ENCODE peak calls at places on chromosomes 7 and 10, in seven cellular contexts. One of them, this sample, is unnamed.

GRCh38 chr10:30111340-30111980 is 52.1 kb upstream of the JCAD start:
- DNase-seq in WERI-Rb-1: no peak
- DNase-seq in pancreas: no peak
- DNase-seq in psoas muscle: no peak
- DNase-seq in AG04449: peak; percentile 74
- DNase-seq in type B pancreatic cell: no peak
- DNase-seq in AG10803: peak; percentile 89
- DNase-seq in this sample: no peak

GRCh38 chr10:84727398-84727797 is 399.0 kb downstream of the CCSER2 start:
- DNase-seq in WERI-Rb-1: no peak
- DNase-seq in pancreas: no peak
- DNase-seq in psoas muscle: no peak
- DNase-seq in AG04449: no peak
- DNase-seq in type B pancreatic cell: no peak
- DNase-seq in AG10803: no peak
- DNase-seq in this sample: no peak

GRCh38 chr10:123642293-123642692 is 23.9 kb upstream of the GPR26 start:
- DNase-seq in WERI-Rb-1: no peak
- DNase-seq in pancreas: no peak
- DNase-seq in psoas muscle: no peak
- DNase-seq in AG04449: no peak
- DNase-seq in type B pancreatic cell: peak; percentile 50
- DNase-seq in AG10803: peak; percentile 40
- DNase-seq in this sample: no peak

GRCh38 chr7:17532861-17533404 is 234.5 kb downstream of the AHR start:
- DNase-seq in WERI-Rb-1: no peak
- DNase-seq in pancreas: no peak
- DNase-seq in psoas muscle: no peak
- DNase-seq in AG04449: peak; percentile 78
- DNase-seq in type B pancreatic cell: no peak
- DNase-seq in AG10803: peak; percentile 96
- DNase-seq in this sample: peak; percentile 69

GRCh38 chr7:36155811-36156361 is 2.8 kb downstream of the EEPD1 start:
- DNase-seq in WERI-Rb-1: no peak
- DNase-seq in pancreas: peak; percentile 72
- DNase-seq in psoas muscle: peak; percentile 89
- DNase-seq in AG04449: no peak
- DNase-seq in type B pancreatic cell: no peak
- DNase-seq in AG10803: peak; percentile 34
- DNase-seq in this sample: no peak

GRCh38 chr10:81108516-81109199 is 571.0 kb downstream of the SH2D4B start:
- DNase-seq in WERI-Rb-1: no peak
- DNase-seq in pancreas: no peak
- DNase-seq in psoas muscle: no peak
- DNase-seq in AG04449: no peak
- DNase-seq in type B pancreatic cell: no peak
- DNase-seq in AG10803: no peak
- DNase-seq in this sample: no peak

GRCh38 chr7:132489776-132490237 is 86.5 kb downstream of the PLXNA4 start:
- DNase-seq in WERI-Rb-1: no peak
- DNase-seq in pancreas: no peak
- DNase-seq in psoas muscle: no peak
- DNase-seq in AG04449: no peak
- DNase-seq in type B pancreatic cell: no peak
- DNase-seq in AG10803: peak; percentile 31
- DNase-seq in this sample: no peak

GRCh38 chr10:132961-133898 is 2.0 kb upstream of the ZMYND11 start:
- DNase-seq in WERI-Rb-1: no peak
- DNase-seq in pancreas: no peak
- DNase-seq in psoas muscle: no peak
- DNase-seq in AG04449: peak; percentile 44
- DNase-seq in type B pancreatic cell: no peak
- DNase-seq in AG10803: peak; percentile 72
- DNase-seq in this sample: no peak

GRCh38 chr7:8295638-8296361 is 33.8 kb upstream of the ICA1 start:
- DNase-seq in WERI-Rb-1: peak; percentile 59
- DNase-seq in pancreas: no peak
- DNase-seq in psoas muscle: no peak
- DNase-seq in AG04449: peak; percentile 65
- DNase-seq in type B pancreatic cell: no peak
- DNase-seq in AG10803: peak; percentile 82
- DNase-seq in this sample: no peak

GRCh38 chr7:151017953-151018420 is 6.3 kb downstream of the ATG9B start:
- DNase-seq in WERI-Rb-1: peak; percentile 84
- DNase-seq in pancreas: peak; percentile 74
- DNase-seq in psoas muscle: peak; percentile 85
- DNase-seq in AG04449: no peak
- DNase-seq in type B pancreatic cell: peak; percentile 92
- DNase-seq in AG10803: peak; percentile 23
- DNase-seq in this sample: no peak

GRCh38 chr7:3285652-3286051 is 15.4 kb upstream of the SDK1 start:
- DNase-seq in WERI-Rb-1: no peak
- DNase-seq in pancreas: no peak
- DNase-seq in psoas muscle: no peak
- DNase-seq in AG04449: no peak
- DNase-seq in type B pancreatic cell: no peak
- DNase-seq in AG10803: no peak
- DNase-seq in this sample: no peak

GRCh38 chr7:87212478-87212877 is 7.1 kb downstream of the TMEM243 start:
- DNase-seq in WERI-Rb-1: no peak
- DNase-seq in pancreas: no peak
- DNase-seq in psoas muscle: no peak
- DNase-seq in AG04449: no peak
- DNase-seq in type B pancreatic cell: no peak
- DNase-seq in AG10803: no peak
- DNase-seq in this sample: no peak

GRCh38 chr10:6128087-6128486 is 39.3 kb downstream of the RBM17 start:
- DNase-seq in WERI-Rb-1: no peak
- DNase-seq in pancreas: no peak
- DNase-seq in psoas muscle: no peak
- DNase-seq in AG04449: no peak
- DNase-seq in type B pancreatic cell: no peak
- DNase-seq in AG10803: no peak
- DNase-seq in this sample: no peak

GRCh38 chr7:33530664-33531063 is 374.7 kb upstream of the BMPER start:
- DNase-seq in WERI-Rb-1: no peak
- DNase-seq in pancreas: no peak
- DNase-seq in psoas muscle: no peak
- DNase-seq in AG04449: no peak
- DNase-seq in type B pancreatic cell: no peak
- DNase-seq in AG10803: no peak
- DNase-seq in this sample: no peak

GRCh38 chr10:104327745-104328635 is 10.3 kb downstream of the ITPRIP start:
- DNase-seq in WERI-Rb-1: no peak
- DNase-seq in pancreas: peak; percentile 51
- DNase-seq in psoas muscle: no peak
- DNase-seq in AG04449: no peak
- DNase-seq in type B pancreatic cell: no peak
- DNase-seq in AG10803: peak; percentile 81
- DNase-seq in this sample: peak; percentile 57

DNA sequence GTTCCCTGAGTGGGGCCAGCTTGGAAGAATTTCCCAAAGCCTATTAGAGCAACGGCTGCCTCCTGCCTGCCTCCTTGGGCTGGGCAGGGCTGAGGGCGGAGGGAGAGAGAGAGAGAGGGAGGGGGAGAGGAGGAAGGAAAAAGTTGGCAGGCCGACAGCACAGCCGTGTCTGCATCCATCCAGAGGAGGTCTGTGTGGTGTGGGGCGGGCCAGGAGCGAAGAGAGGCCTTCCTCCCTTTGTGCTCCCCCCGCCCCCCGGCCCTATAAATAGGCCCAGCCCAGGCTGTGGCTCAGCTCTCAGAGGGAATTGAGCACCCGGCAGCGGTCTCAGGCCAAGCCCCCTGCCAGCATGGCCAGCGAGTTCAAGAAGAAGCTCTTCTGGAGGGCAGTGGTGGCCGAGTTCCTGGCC is at the start of gene AQP1:
- DNase-seq in WERI-Rb-1: peak; percentile 85
- DNase-seq in pancreas: peak; percentile 90
- DNase-seq in psoas muscle: peak; percentile 80
- DNase-seq in AG04449: no peak
- DNase-seq in type B pancreatic cell: no peak
- DNase-seq in AG10803: peak; percentile 67
- DNase-seq in this sample: no peak
- TF ChIP-seq CTCF in WERI-Rb-1: no peak
- TF ChIP-seq CTCF in pancreas: no peak
- TF ChIP-seq CTCF in psoas muscle: no peak
- TF ChIP-seq CTCF in AG04449: no peak
- TF ChIP-seq CTCF in type B pancreatic cell: no peak
- TF ChIP-seq CTCF in AG10803: no peak
- TF ChIP-seq CTCF in this sample: no peak

GRCh38 chr7:39741942-39742623 is 118.7 kb downstream of the RALA start:
- DNase-seq in WERI-Rb-1: peak; percentile 46
- DNase-seq in pancreas: no peak
- DNase-seq in psoas muscle: no peak
- DNase-seq in AG04449: no peak
- DNase-seq in type B pancreatic cell: no peak
- DNase-seq in AG10803: peak; percentile 34
- DNase-seq in this sample: peak; percentile 74
- TF ChIP-seq CTCF in WERI-Rb-1: peak; percentile 69
- TF ChIP-seq CTCF in pancreas: no peak
- TF ChIP-seq CTCF in psoas muscle: peak; percentile 36
- TF ChIP-seq CTCF in AG04449: no peak
- TF ChIP-seq CTCF in type B pancreatic cell: peak; percentile 66
- TF ChIP-seq CTCF in AG10803: peak; percentile 54
- TF ChIP-seq CTCF in this sample: peak; percentile 84

GRCh38 chr10:59627366-59628018 is 82.2 kb downstream of the SLC16A9 start:
- DNase-seq in WERI-Rb-1: no peak
- DNase-seq in pancreas: no peak
- DNase-seq in psoas muscle: no peak
- DNase-seq in AG04449: no peak
- DNase-seq in type B pancreatic cell: no peak
- DNase-seq in AG10803: no peak
- DNase-seq in this sample: no peak

GRCh38 chr10:59623823-59624535 is 85.7 kb downstream of the SLC16A9 start:
- DNase-seq in WERI-Rb-1: no peak
- DNase-seq in pancreas: no peak
- DNase-seq in psoas muscle: no peak
- DNase-seq in AG04449: no peak
- DNase-seq in type B pancreatic cell: no peak
- DNase-seq in AG10803: no peak
- DNase-seq in this sample: no peak

GRCh38 chr10:59626523-59626869 is 83.2 kb downstream of the SLC16A9 start:
- DNase-seq in WERI-Rb-1: no peak
- DNase-seq in pancreas: no peak
- DNase-seq in psoas muscle: no peak
- DNase-seq in AG04449: no peak
- DNase-seq in type B pancreatic cell: no peak
- DNase-seq in AG10803: no peak
- DNase-seq in this sample: no peak

GRCh38 chr10:59624951-59625350 is 84.7 kb downstream of the SLC16A9 start:
- DNase-seq in WERI-Rb-1: no peak
- DNase-seq in pancreas: no peak
- DNase-seq in psoas muscle: no peak
- DNase-seq in AG04449: no peak
- DNase-seq in type B pancreatic cell: no peak
- DNase-seq in AG10803: no peak
- DNase-seq in this sample: no peak

DNA sequence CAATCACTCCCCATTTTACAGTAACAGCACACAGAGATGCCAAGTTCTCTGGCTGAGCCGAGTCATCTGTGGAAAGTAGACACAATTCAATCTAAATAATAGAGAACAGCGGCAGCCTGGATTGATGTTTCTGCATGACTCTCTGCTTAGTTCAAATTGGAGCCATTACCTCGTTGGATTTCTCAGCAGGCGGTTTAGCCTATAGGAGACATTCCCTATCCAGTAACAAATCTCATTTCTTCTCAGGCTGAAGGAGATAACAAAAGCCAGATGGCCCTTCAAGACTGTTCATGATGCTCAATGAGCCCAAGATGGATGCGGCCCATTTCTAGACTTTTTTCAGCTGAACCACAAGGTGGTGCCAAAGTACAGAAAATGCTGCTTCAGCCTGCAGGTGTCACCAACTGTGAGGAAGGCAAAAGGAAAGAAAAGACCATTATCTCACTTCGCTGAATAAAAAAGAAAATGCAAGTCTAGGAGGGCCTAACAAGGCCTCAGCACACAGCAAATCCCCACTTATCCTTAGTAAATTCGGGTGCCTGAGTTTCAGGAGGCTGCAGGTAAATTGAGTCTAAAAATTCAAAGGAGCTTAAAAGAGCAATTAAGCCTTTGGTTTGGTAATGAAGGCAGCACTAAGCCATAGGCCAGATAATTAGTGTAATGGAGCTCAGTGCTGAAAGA is 83.7 kb downstream of the SLC16A9 start:
- DNase-seq in WERI-Rb-1: peak; percentile 71
- DNase-seq in pancreas: no peak
- DNase-seq in psoas muscle: no peak
- DNase-seq in AG04449: peak; percentile 12
- DNase-seq in type B pancreatic cell: no peak
- DNase-seq in AG10803: peak; percentile 80
- DNase-seq in this sample: no peak
- TF ChIP-seq CTCF in WERI-Rb-1: peak; percentile 63
- TF ChIP-seq CTCF in pancreas: peak; percentile 70
- TF ChIP-seq CTCF in psoas muscle: peak; percentile 89
- TF ChIP-seq CTCF in AG04449: peak; percentile 71
- TF ChIP-seq CTCF in type B pancreatic cell: peak; percentile 94
- TF ChIP-seq CTCF in AG10803: peak; percentile 91
- TF ChIP-seq CTCF in this sample: peak; percentile 84

GRCh38 chr7:46775776-46776175 is 806.1 kb downstream of the TNS3 start:
- DNase-seq in WERI-Rb-1: no peak
- DNase-seq in pancreas: no peak
- DNase-seq in psoas muscle: no peak
- DNase-seq in AG04449: no peak
- DNase-seq in type B pancreatic cell: no peak
- DNase-seq in AG10803: peak; percentile 63
- DNase-seq in this sample: no peak

GRCh38 chr7:46774515-46774914 is 807.4 kb downstream of the TNS3 start:
- DNase-seq in WERI-Rb-1: no peak
- DNase-seq in pancreas: no peak
- DNase-seq in psoas muscle: peak; percentile 58
- DNase-seq in AG04449: no peak
- DNase-seq in type B pancreatic cell: no peak
- DNase-seq in AG10803: no peak
- DNase-seq in this sample: no peak

GRCh38 chr7:46772740-46773139 is 809.2 kb downstream of the TNS3 start:
- DNase-seq in WERI-Rb-1: no peak
- DNase-seq in pancreas: no peak
- DNase-seq in psoas muscle: no peak
- DNase-seq in AG04449: no peak
- DNase-seq in type B pancreatic cell: no peak
- DNase-seq in AG10803: no peak
- DNase-seq in this sample: no peak

GRCh38 chr7:46775020-46775419 is 806.9 kb downstream of the TNS3 start:
- DNase-seq in WERI-Rb-1: no peak
- DNase-seq in pancreas: no peak
- DNase-seq in psoas muscle: no peak
- DNase-seq in AG04449: no peak
- DNase-seq in type B pancreatic cell: no peak
- DNase-seq in AG10803: no peak
- DNase-seq in this sample: no peak

DNA sequence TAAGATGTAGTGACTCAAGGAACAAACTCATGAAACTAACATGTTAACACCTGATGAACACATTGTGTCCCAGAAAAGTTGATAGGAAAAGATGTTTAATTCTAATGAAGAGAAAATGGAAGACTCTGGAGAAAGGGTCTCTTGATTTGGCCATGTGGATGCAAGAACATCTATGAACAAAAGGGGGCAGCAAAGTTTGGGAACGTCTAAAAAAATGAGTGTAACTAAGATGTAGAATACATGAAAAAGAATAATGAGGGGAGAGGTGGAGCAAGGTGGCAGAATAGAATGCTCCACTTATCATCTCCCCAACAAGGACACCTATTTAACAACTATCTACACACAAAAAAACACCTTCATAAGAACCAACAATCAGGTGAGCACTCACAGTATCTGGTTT is 805.1 kb downstream of the TNS3 start:
- DNase-seq in WERI-Rb-1: peak; percentile 14
- DNase-seq in pancreas: no peak
- DNase-seq in psoas muscle: no peak
- DNase-seq in AG04449: no peak
- DNase-seq in type B pancreatic cell: no peak
- DNase-seq in AG10803: peak; percentile 32
- DNase-seq in this sample: no peak
- TF ChIP-seq CTCF in WERI-Rb-1: peak; percentile 20
- TF ChIP-seq CTCF in pancreas: peak; percentile 9
- TF ChIP-seq CTCF in psoas muscle: no peak
- TF ChIP-seq CTCF in AG04449: peak; percentile 19
- TF ChIP-seq CTCF in type B pancreatic cell: peak; percentile 62
- TF ChIP-seq CTCF in AG10803: peak; percentile 57
- TF ChIP-seq CTCF in this sample: no peak